ENCODE peak calls at places on chromosome 22, in six cellular contexts. One of them, this sample, is unnamed.

GRCh38 chr22:21632237-21632895 is at the start of gene CCDC116:
- DNase-seq in AG09319: no peak
- DNase-seq in WTC11: peak
- DNase-seq in fibroblast of mammary gland: no peak
- DNase-seq in GM13977: no peak
- DNase-seq in glutamatergic neuron: no peak
- DNase-seq in this sample: no peak

GRCh38 chr22:48874956-48875355 is 952.7 kb downstream of the BRD1 start:
- DNase-seq in AG09319: no peak
- DNase-seq in WTC11: no peak
- DNase-seq in fibroblast of mammary gland: no peak
- DNase-seq in GM13977: no peak
- DNase-seq in glutamatergic neuron: no peak
- DNase-seq in this sample: no peak

GRCh38 chr22:31639640-31640039 is 22.4 kb downstream of the PISD start:
- DNase-seq in AG09319: no peak
- DNase-seq in WTC11: no peak
- DNase-seq in fibroblast of mammary gland: no peak
- DNase-seq in GM13977: no peak
- DNase-seq in glutamatergic neuron: no peak
- DNase-seq in this sample: peak

GRCh38 chr22:23073506-23074229 is 3.3 kb downstream of the GNAZ start:
- DNase-seq in AG09319: no peak
- DNase-seq in WTC11: no peak
- DNase-seq in fibroblast of mammary gland: no peak
- DNase-seq in GM13977: no peak
- DNase-seq in glutamatergic neuron: peak
- DNase-seq in this sample: no peak

GRCh38 chr22:37186228-37186996 is 1.6 kb downstream of the C1QTNF6 start:
- DNase-seq in AG09319: no peak
- DNase-seq in WTC11: no peak
- DNase-seq in fibroblast of mammary gland: peak
- DNase-seq in GM13977: peak
- DNase-seq in glutamatergic neuron: peak
- DNase-seq in this sample: peak

GRCh38 chr22:25183959-25184619 is 15.6 kb upstream of the CRYBB3 start:
- DNase-seq in AG09319: no peak
- DNase-seq in WTC11: no peak
- DNase-seq in fibroblast of mammary gland: no peak
- DNase-seq in GM13977: no peak
- DNase-seq in glutamatergic neuron: no peak
- DNase-seq in this sample: no peak

GRCh38 chr22:28582806-28583205 is 96.8 kb downstream of the TTC28 start:
- DNase-seq in AG09319: peak
- DNase-seq in WTC11: no peak
- DNase-seq in fibroblast of mammary gland: peak
- DNase-seq in GM13977: no peak
- DNase-seq in glutamatergic neuron: no peak
- DNase-seq in this sample: no peak

GRCh38 chr22:49961601-49962011 is 1.0 kb downstream of the PIM3 start:
- DNase-seq in AG09319: no peak
- DNase-seq in WTC11: peak
- DNase-seq in fibroblast of mammary gland: no peak
- DNase-seq in GM13977: peak
- DNase-seq in glutamatergic neuron: peak
- DNase-seq in this sample: no peak

GRCh38 chr22:24566899-24567511 is 11.2 kb downstream of the SNRPD3 start:
- DNase-seq in AG09319: no peak
- DNase-seq in WTC11: no peak
- DNase-seq in fibroblast of mammary gland: peak
- DNase-seq in GM13977: no peak
- DNase-seq in glutamatergic neuron: no peak
- DNase-seq in this sample: no peak

GRCh38 chr22:35749808-35750207 is 32.1 kb downstream of the APOL5 start:
- DNase-seq in AG09319: peak
- DNase-seq in WTC11: no peak
- DNase-seq in fibroblast of mammary gland: peak
- DNase-seq in GM13977: peak
- DNase-seq in glutamatergic neuron: no peak
- DNase-seq in this sample: no peak

GRCh38 chr22:29147241-29147919 is 58.3 kb upstream of the EMID1 start:
- DNase-seq in AG09319: no peak
- DNase-seq in WTC11: no peak
- DNase-seq in fibroblast of mammary gland: no peak
- DNase-seq in GM13977: no peak
- DNase-seq in glutamatergic neuron: no peak
- DNase-seq in this sample: no peak

GRCh38 chr22:29479417-29480261 is at the start of gene NEFH:
- DNase-seq in AG09319: no peak
- DNase-seq in WTC11: peak
- DNase-seq in fibroblast of mammary gland: no peak
- DNase-seq in GM13977: no peak
- DNase-seq in glutamatergic neuron: peak
- DNase-seq in this sample: no peak

GRCh38 chr22:30855677-30856518 is 112.7 kb downstream of the MORC2 start:
- DNase-seq in AG09319: no peak
- DNase-seq in WTC11: no peak
- DNase-seq in fibroblast of mammary gland: peak
- DNase-seq in GM13977: no peak
- DNase-seq in glutamatergic neuron: no peak
- DNase-seq in this sample: no peak

GRCh38 chr22:31240011-31240410 is 27.9 kb downstream of the LIMK2 start:
- DNase-seq in AG09319: no peak
- DNase-seq in WTC11: no peak
- DNase-seq in fibroblast of mammary gland: no peak
- DNase-seq in GM13977: no peak
- DNase-seq in glutamatergic neuron: no peak
- DNase-seq in this sample: no peak

GRCh38 chr22:41341990-41342389 is 39.8 kb upstream of the TEF start:
- DNase-seq in AG09319: no peak
- DNase-seq in WTC11: no peak
- DNase-seq in fibroblast of mammary gland: peak
- DNase-seq in GM13977: peak
- DNase-seq in glutamatergic neuron: no peak
- DNase-seq in this sample: no peak

GRCh38 chr22:32444068-32444467 is 20.2 kb downstream of the BPIFC start:
- DNase-seq in AG09319: no peak
- DNase-seq in WTC11: peak
- DNase-seq in fibroblast of mammary gland: peak
- DNase-seq in GM13977: peak
- DNase-seq in glutamatergic neuron: no peak
- DNase-seq in this sample: peak

GRCh38 chr22:22201185-22201924 is 43.2 kb upstream of the VPREB1 start:
- DNase-seq in AG09319: no peak
- DNase-seq in WTC11: peak
- DNase-seq in fibroblast of mammary gland: peak
- DNase-seq in GM13977: peak
- DNase-seq in glutamatergic neuron: peak
- DNase-seq in this sample: no peak

GRCh38 chr22:24398409-24398808 is 29.0 kb upstream of the ADORA2A start:
- DNase-seq in AG09319: no peak
- DNase-seq in WTC11: no peak
- DNase-seq in fibroblast of mammary gland: no peak
- DNase-seq in GM13977: no peak
- DNase-seq in glutamatergic neuron: no peak
- DNase-seq in this sample: no peak

GRCh38 chr22:50146440-50147228 is 23.9 kb upstream of the PANX2 start:
- DNase-seq in AG09319: no peak
- DNase-seq in WTC11: no peak
- DNase-seq in fibroblast of mammary gland: peak
- DNase-seq in GM13977: no peak
- DNase-seq in glutamatergic neuron: no peak
- DNase-seq in this sample: peak

DNA sequence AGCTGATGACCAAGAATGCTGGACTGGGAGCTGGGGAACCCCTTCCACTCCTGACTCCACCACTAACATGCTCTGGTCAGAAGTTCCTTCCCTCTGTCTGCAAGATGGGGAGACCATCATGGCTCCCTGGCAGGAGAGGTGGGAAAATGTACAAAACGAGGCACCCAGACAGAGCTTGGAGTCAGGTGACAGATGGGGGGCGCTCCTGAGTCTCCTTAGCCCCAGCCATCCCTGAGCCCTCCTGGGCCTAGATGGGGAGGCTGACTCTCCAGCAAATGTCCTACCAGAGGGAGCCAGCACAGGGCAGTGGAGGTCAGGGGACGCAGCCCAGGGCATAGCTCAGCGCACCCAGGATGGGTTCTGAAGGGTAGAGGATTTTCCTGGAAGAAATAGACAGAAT is 20.0 kb downstream of the KCNJ4 start:
- DNase-seq in AG09319: no peak
- DNase-seq in WTC11: peak
- DNase-seq in fibroblast of mammary gland: no peak
- DNase-seq in GM13977: no peak
- DNase-seq in glutamatergic neuron: no peak
- DNase-seq in this sample: no peak
- TF ChIP-seq CTCF in AG09319: no peak
- TF ChIP-seq CTCF in WTC11: peak
- TF ChIP-seq CTCF in fibroblast of mammary gland: no peak
- TF ChIP-seq CTCF in GM13977: no peak
- TF ChIP-seq CTCF in glutamatergic neuron: no peak
- TF ChIP-seq CTCF in this sample: no peak

GRCh38 chr22:39654959-39655579 is 84.5 kb downstream of the CACNA1I start:
- DNase-seq in AG09319: no peak
- DNase-seq in WTC11: peak
- DNase-seq in fibroblast of mammary gland: no peak
- DNase-seq in GM13977: no peak
- DNase-seq in glutamatergic neuron: no peak
- DNase-seq in this sample: no peak
- TF ChIP-seq CTCF in AG09319: no peak
- TF ChIP-seq CTCF in WTC11: no peak
- TF ChIP-seq CTCF in fibroblast of mammary gland: peak
- TF ChIP-seq CTCF in GM13977: peak
- TF ChIP-seq CTCF in glutamatergic neuron: no peak
- TF ChIP-seq CTCF in this sample: peak

GRCh38 chr22:20114506-20115475 is 1.1 kb upstream of the RANBP1 start:
- DNase-seq in AG09319: no peak
- DNase-seq in WTC11: no peak
- DNase-seq in fibroblast of mammary gland: no peak
- DNase-seq in GM13977: no peak
- DNase-seq in glutamatergic neuron: peak
- DNase-seq in this sample: no peak
- TF ChIP-seq CTCF in AG09319: no peak
- TF ChIP-seq CTCF in WTC11: no peak
- TF ChIP-seq CTCF in fibroblast of mammary gland: no peak
- TF ChIP-seq CTCF in GM13977: no peak
- TF ChIP-seq CTCF in glutamatergic neuron: no peak
- TF ChIP-seq CTCF in this sample: no peak

GRCh38 chr22:46598737-46599424 is 21.3 kb upstream of the GRAMD4 start:
- DNase-seq in AG09319: no peak
- DNase-seq in WTC11: no peak
- DNase-seq in fibroblast of mammary gland: peak
- DNase-seq in GM13977: no peak
- DNase-seq in glutamatergic neuron: no peak
- DNase-seq in this sample: no peak
- TF ChIP-seq CTCF in AG09319: no peak
- TF ChIP-seq CTCF in WTC11: no peak
- TF ChIP-seq CTCF in fibroblast of mammary gland: no peak
- TF ChIP-seq CTCF in GM13977: no peak
- TF ChIP-seq CTCF in glutamatergic neuron: no peak
- TF ChIP-seq CTCF in this sample: no peak

DNA sequence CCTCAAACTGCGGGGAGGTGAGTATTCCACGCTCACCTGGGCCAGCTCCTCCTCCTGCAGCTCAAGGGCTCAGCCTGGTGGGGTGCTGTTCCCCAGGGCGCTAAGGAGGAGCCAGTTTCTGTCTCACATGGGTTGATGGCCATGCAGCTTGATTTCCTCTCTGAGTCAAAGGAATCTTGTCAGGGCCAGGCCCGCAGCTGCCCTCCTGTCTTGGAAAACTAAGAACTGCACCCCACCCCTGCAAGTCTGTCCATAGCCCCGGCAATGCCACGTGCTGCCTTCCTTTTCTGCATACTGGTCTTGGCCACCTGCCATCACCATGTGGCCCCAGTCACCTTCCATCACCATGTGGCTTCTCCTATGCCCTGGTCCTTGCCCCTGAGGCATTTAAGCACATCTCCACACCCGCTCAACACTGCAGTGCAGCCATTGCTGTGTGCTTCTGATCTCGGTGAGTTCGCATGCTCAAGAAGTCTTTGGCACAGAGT is 35.2 kb upstream of the CLDN5 start:
- DNase-seq in AG09319: no peak
- DNase-seq in WTC11: peak
- DNase-seq in fibroblast of mammary gland: no peak
- DNase-seq in GM13977: no peak
- DNase-seq in glutamatergic neuron: no peak
- DNase-seq in this sample: peak
- TF ChIP-seq CTCF in AG09319: no peak
- TF ChIP-seq CTCF in WTC11: no peak
- TF ChIP-seq CTCF in fibroblast of mammary gland: no peak
- TF ChIP-seq CTCF in GM13977: no peak
- TF ChIP-seq CTCF in glutamatergic neuron: no peak
- TF ChIP-seq CTCF in this sample: no peak

This sample was measured in bronchial epithelial cell.